ENCODE peak calls at places on chromosome 3, in six cellular contexts. E is upper lobe of right lung, D is astrocyte of the spinal cord, S is endothelial cell, O is mucosa of descending colon, Q is neural crest cell. W is an unnamed sample.

GRCh38 chr3:188546835-188547670 is 393.1 kb downstream of the LPP start:
- DNase-seq in S (no peak), E (no peak), D (peak; percentile 55), Q (no peak), O (no peak), W (no peak)

GRCh38 chr3:186032321-186032720 is 76.6 kb downstream of the ETV5 start:
- DNase-seq in Q (no peak), D (no peak), O (no peak), S (no peak), E (no peak), W (no peak)

GRCh38 chr3:135500034-135500433 is 465.5 kb upstream of the PPP2R3A start:
- DNase-seq in E (no peak), S (no peak), Q (no peak), O (no peak), D (no peak), W (no peak)

GRCh38 chr3:125120370-125121122 is 64.7 kb upstream of the HEG1 start:
- DNase-seq in Q (peak; percentile 37), S (peak; percentile 26), D (peak; percentile 51), O (no peak), E (no peak), W (no peak)

GRCh38 chr3:101642441-101642840 is 34.5 kb downstream of the ZBTB11 start:
- DNase-seq in S (no peak), D (no peak), E (no peak), O (no peak), Q (no peak), W (no peak)

GRCh38 chr3:177071496-177072156 is 125.7 kb downstream of the TBL1XR1 start:
- DNase-seq in O (no peak), E (no peak), Q (no peak), D (no peak), S (no peak), W (no peak)

GRCh38 chr3:162602619-162603018 is 1106.0 kb downstream of the OTOL1 start:
- DNase-seq in D (no peak), O (no peak), S (no peak), E (no peak), Q (no peak), W (no peak)

GRCh38 chr3:124174463-124174862 is 182.5 kb upstream of the ROPN1 start:
- DNase-seq in S (no peak), Q (no peak), E (no peak), O (no peak), D (no peak), W (no peak)

GRCh38 chr3:107594870-107595269 is 72.1 kb downstream of the BBX start:
- DNase-seq in D (no peak), O (no peak), E (no peak), S (no peak), Q (no peak), W (no peak)

GRCh38 chr3:31567036-31567435 is 34.3 kb downstream of the STT3B start:
- DNase-seq in O (no peak), Q (no peak), S (peak; percentile 23), E (no peak), D (no peak), W (peak; percentile 23)
- TF ChIP-seq CTCF in O (no peak), Q (peak; percentile 64), S (peak; percentile 67), E (peak; percentile 25), D (peak; percentile 47), W (no peak)

DNA sequence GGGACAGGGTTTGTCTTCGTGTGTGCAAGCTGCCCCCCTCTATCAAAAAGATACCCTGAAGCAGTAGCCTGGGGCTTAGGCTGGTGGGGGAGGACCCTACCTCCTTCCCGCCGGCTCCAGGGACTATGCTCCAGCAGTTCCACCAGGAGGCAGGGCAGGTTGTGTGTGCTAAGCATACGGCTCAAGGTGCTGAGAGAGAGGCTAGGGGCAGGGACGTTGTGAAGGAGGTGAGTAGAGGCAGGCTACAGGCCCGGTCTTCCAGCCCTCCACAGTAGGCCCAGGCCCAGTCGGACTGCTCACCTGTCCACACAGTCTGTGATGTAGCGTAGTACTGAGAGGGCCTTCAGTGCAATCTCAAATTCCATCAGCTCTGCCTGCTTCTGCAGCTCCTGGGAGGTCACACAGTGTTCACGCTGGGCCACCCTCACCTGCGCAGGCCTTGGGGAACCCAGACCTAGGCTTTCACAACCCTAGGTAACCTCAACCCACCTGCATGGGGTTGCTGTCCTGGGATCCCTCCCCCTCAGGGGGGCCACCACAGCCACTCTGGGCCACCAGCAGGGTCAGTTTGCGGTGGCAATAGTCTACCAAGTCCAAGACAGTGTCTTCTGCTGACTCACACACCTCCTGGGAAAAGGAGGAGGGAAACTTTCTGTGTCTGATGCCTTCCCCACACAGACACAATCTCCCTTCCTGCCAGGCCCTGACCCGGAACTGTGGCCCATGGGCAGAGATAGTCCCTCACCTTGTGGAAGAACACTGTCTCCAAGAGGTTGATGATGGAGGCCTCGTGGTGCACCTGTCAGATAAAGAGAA is 2.4 kb upstream of the RASSF1 start:
- DNase-seq in D (no peak), O (no peak), Q (no peak), E (no peak), S (no peak), W (no peak)
- TF ChIP-seq CTCF in D (no peak), O (no peak), Q (no peak), E (no peak), S (no peak), W (no peak)

DNA sequence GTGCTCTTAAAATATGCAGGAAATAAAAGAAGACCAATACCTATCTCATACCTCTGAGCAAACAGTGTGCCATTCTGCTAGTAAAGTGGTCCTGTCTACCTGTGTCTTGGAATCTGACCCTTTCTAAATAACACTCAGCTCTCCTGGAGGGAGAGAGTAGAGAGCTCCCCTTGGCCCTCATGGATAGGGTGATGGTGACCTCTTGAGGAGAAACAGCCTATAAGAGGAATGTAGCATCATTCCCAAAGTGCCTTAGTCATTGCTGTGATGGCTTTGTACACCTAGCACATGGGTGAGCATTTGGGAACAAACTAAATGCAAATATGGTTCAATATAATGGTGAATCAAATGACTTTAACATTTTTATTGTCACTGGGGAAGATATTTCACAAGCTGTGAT is 10.0 kb downstream of the SNTN start:
- DNase-seq in O (peak; percentile 37), E (no peak), Q (no peak), S (no peak), D (no peak), W (no peak)
- TF ChIP-seq CTCF in O (no peak), E (no peak), Q (no peak), S (no peak), D (no peak), W (peak; percentile 50)

DNA sequence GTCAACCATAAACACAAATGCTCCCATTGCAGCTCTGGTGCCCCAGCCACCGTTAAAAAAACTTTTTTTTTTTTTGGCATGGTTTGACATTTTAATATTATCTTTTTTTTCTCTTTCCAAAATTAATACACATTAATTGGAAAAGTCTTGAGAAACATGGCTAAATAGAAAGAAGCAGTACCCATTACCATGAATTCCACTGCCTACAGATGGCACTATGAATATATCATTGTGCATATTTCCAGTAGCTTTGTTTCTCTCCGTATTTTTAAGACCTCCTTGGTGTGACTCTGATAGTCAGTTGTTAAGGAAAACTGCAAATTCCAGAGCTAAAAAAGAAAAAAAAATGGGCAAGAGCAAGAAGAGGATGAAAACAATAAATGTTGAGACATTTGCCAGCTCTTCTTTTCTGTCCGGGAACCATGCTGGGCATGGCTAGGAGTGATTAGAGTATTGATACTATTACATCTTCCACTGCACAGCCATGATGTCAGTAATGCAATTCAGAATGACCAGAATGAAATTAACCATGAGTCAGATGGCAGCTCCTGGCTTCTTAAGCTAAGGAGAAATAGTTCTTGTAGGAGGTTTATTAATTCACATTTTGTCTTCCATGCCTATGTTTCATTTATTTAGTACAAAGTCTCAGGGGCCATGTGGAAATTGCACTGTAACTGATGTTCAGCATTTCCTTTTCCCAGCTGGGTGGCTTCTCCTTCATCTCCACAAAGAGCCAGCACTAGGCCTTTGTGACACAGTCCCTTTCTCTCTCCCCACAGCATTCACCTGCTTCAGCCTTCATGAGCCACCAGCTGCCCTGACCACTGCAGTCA is 31.9 kb downstream of the SLC7A14 start:
- DNase-seq in S (no peak), Q (no peak), D (no peak), O (no peak), E (no peak), W (no peak)
- TF ChIP-seq CTCF in S (no peak), Q (no peak), D (no peak), O (no peak), E (no peak), W (no peak)

GRCh38 chr3:24854748-24855147 is 360.1 kb upstream of the THRB start:
- DNase-seq in O (no peak), E (no peak), Q (no peak), D (no peak), S (no peak), W (no peak)
- TF ChIP-seq CTCF in O (no peak), E (no peak), Q (no peak), D (no peak), S (no peak), W (no peak)

DNA sequence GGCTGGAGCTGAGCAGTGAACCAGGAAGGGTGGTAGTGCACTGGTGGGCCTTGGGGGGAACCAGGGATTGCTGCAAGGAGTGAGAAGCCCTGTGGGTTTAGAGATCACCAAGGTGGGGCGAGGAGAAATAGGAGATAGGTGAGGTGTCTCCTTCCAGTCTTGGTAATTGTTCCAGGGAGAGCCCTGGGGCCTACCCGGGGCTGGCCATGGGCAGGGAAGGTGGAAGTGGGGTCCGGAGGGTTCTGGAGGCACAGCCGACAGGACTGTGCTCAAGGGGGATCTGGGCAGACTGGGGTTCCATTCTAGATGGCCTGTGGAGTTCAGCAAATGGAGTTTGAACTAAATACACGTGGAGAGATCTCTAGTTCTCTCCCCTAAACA is 4.5 kb downstream of the CHST13 start:
- DNase-seq in S (no peak), D (no peak), O (no peak), E (peak; percentile 23), Q (no peak), W (peak; percentile 23)
- TF ChIP-seq CTCF in S (no peak), D (no peak), O (no peak), E (no peak), Q (no peak), W (no peak)